ENCODE peak calls at places on chromosomes 6 and 20, in eight cellular contexts. D, S, O, U, C, N, Q and F are unnamed samples.

GRCh38 chr6:15363164-15363522 is 117.3 kb downstream of the JARID2 start:
- DNase-seq in O (no peak), U (no peak), D (no peak), C (no peak), Q (no peak), S (no peak), N (no peak), F (no peak)

GRCh38 chr6:25788305-25788922 is 33.9 kb downstream of the SLC17A4 start:
- DNase-seq in O (peak; percentile 2), U (peak; percentile 70), N (peak; percentile 28), Q (peak; percentile 13), C (peak; percentile 20), D (peak; percentile 63), S (no peak), F (peak; percentile 40)

GRCh38 chr6:44489912-44490604 is 102.6 kb downstream of the CDC5L start:
- DNase-seq in S (no peak), U (peak; percentile 96), O (no peak), N (no peak), D (no peak), C (no peak), Q (no peak), F (peak; percentile 7)

GRCh38 chr6:31770860-31771259 is 6.3 kb downstream of the VWA7 start:
- DNase-seq in Q (no peak), N (no peak), C (no peak), D (no peak), O (no peak), U (no peak), S (no peak), F (no peak)

GRCh38 chr20:20521736-20522135 is 153.8 kb downstream of the INSM1 start:
- DNase-seq in D (no peak), N (no peak), O (no peak), U (no peak), Q (peak; percentile 21), S (no peak), C (no peak), F (no peak)

GRCh38 chr6:8437813-8438212 is 2.5 kb upstream of the SLC35B3 start:
- DNase-seq in N (no peak), D (no peak), C (no peak), Q (no peak), O (no peak), U (no peak), S (no peak), F (no peak)

GRCh38 chr20:38894091-38894847 is 31.9 kb upstream of the FAM83D start:
- DNase-seq in N (no peak), C (no peak), D (no peak), Q (no peak), U (no peak), O (no peak), S (no peak), F (no peak)

GRCh38 chr20:25540273-25540672 is 45.1 kb downstream of the NINL start:
- DNase-seq in D (no peak), C (no peak), Q (no peak), S (no peak), N (no peak), U (no peak), O (no peak), F (no peak)

GRCh38 chr6:86331889-86332288 is 605.4 kb upstream of the HTR1E start:
- DNase-seq in U (no peak), Q (no peak), C (no peak), O (no peak), S (no peak), N (no peak), D (no peak), F (no peak)

GRCh38 chr6:131948692-131949614 is 2.2 kb downstream of the CCN2 start:
- DNase-seq in O (no peak), U (peak; percentile 92), N (no peak), S (no peak), C (no peak), D (no peak), Q (no peak), F (no peak)

GRCh38 chr20:39849664-39850063 is 839.4 kb downstream of the MAFB start:
- DNase-seq in U (peak; percentile 95), S (no peak), C (no peak), D (no peak), Q (peak; percentile 82), O (no peak), N (peak; percentile 9), F (peak; percentile 55)

GRCh38 chr6:1872649-1873131 is 263.0 kb downstream of the FOXC1 start:
- DNase-seq in S (no peak), C (no peak), U (peak; percentile 80), D (no peak), O (no peak), N (peak; percentile 68), Q (peak; percentile 0), F (no peak)

GRCh38 chr20:56957737-56958553 is 308.5 kb downstream of the BMP7 start:
- DNase-seq in C (no peak), S (no peak), O (no peak), N (peak; percentile 78), U (no peak), Q (peak; percentile 38), D (no peak), F (no peak)

GRCh38 chr6:161830866-161831600 is 557.2 kb upstream of the AGPAT4 start:
- DNase-seq in S (no peak), C (no peak), O (no peak), N (no peak), D (no peak), Q (no peak), U (no peak), F (no peak)

GRCh38 chr20:15512916-15513315 is 1060.3 kb downstream of the KIF16B start:
- DNase-seq in C (no peak), D (no peak), U (no peak), O (no peak), N (no peak), Q (no peak), S (no peak), F (no peak)

GRCh38 chr6:97644353-97644752 is 361.3 kb upstream of the MMS22L start:
- DNase-seq in D (no peak), O (no peak), U (no peak), S (no peak), C (no peak), N (no peak), Q (no peak), F (no peak)

GRCh38 chr6:46491201-46491788 is at the start of gene RCAN2:
- DNase-seq in N (peak; percentile 75), Q (no peak), C (peak; percentile 24), D (peak; percentile 31), S (peak; percentile 17), U (peak; percentile 7), O (no peak), F (peak; percentile 71)

GRCh38 chr20:20407891-20408805 is 40.2 kb downstream of the INSM1 start:
- DNase-seq in S (no peak), Q (peak; percentile 52), N (no peak), O (no peak), C (no peak), D (no peak), U (peak; percentile 8), F (no peak)

GRCh38 chr6:5295612-5296011 is 34.3 kb downstream of the FARS2 start:
- DNase-seq in U (no peak), S (no peak), C (no peak), N (no peak), D (no peak), Q (no peak), O (no peak), F (no peak)

GRCh38 chr6:46454691-46455090 is 36.6 kb downstream of the RCAN2 start:
- DNase-seq in U (no peak), Q (no peak), O (no peak), C (no peak), S (no peak), N (no peak), D (no peak), F (no peak)

GRCh38 chr6:73003302-73003701 is 222.0 kb downstream of the KHDC1L start:
- DNase-seq in U (no peak), C (no peak), N (no peak), O (no peak), S (no peak), Q (no peak), D (no peak), F (no peak)

GRCh38 chr6:165662671-165663282 is at the start of gene PDE10A:
- DNase-seq in D (no peak), O (no peak), N (peak; percentile 75), Q (peak; percentile 68), S (no peak), U (peak; percentile 89), C (no peak), F (no peak)